ENCODE peak calls at places on chromosomes 1 and 21, in seven cellular contexts. E is CD8-positive, alpha-beta T cell; V is mucosa of descending colon; J is psoas muscle; A is foreskin fibroblast; F is fibroblast of lung; D is brain microvascular endothelial cell. Q is an unnamed sample.
A peak's percentile ranks its signal among the peaks of the same experiment; 100 is the strongest.

GRCh38 chr1:116382321-116382720 is 9.3 kb downstream of the ATP1A1 start:
- DNase-seq in E (no peak), V (no peak), J (no peak), A (no peak), F (no peak), D (no peak), Q (no peak)

GRCh38 chr1:184958554-184959353 is 15.6 kb downstream of the NIBAN1 start:
- DNase-seq in E (no peak), V (no peak), J (no peak), A (no peak), F (peak; percentile 60), D (no peak), Q (no peak)

GRCh38 chr1:1437033-1437903 is 1.8 kb downstream of the VWA1 start:
- DNase-seq in E (no peak), V (no peak), J (no peak), A (no peak), F (no peak), D (no peak), Q (no peak)

GRCh38 chr1:89843279-89844121 is 22.7 kb downstream of the LRRC8D start:
- DNase-seq in E (peak; percentile 55), V (peak; percentile 78), J (peak; percentile 73), A (peak; percentile 89), F (peak; percentile 67), D (peak; percentile 54), Q (no peak)

GRCh38 chr21:30924171-30924680 is 42.8 kb upstream of the KRTAP11-1 start:
- DNase-seq in E (no peak), V (no peak), J (no peak), A (no peak), F (no peak), D (no peak), Q (no peak)

GRCh38 chr1:101288491-101288944 is 51.7 kb downstream of the S1PR1 start:
- DNase-seq in E (peak; percentile 39), V (peak; percentile 89), J (peak; percentile 27), A (peak; percentile 94), F (peak; percentile 91), D (peak; percentile 95), Q (peak; percentile 60)

GRCh38 chr1:81478217-81478616 is 322.5 kb upstream of the ADGRL2 start:
- DNase-seq in E (no peak), V (no peak), J (no peak), A (peak; percentile 24), F (peak; percentile 53), D (no peak), Q (no peak)

GRCh38 chr1:205294914-205295310 is 26.6 kb downstream of the NUAK2 start:
- DNase-seq in E (no peak), V (no peak), J (no peak), A (no peak), F (no peak), D (no peak), Q (no peak)

GRCh38 chr1:63321061-63321787 is 1.1 kb upstream of the FOXD3 start:
- DNase-seq in E (no peak), V (no peak), J (no peak), A (peak; percentile 19), F (peak; percentile 11), D (no peak), Q (no peak)

GRCh38 chr1:162033445-162033844 is 9.8 kb upstream of the OLFML2B start:
- DNase-seq in E (no peak), V (no peak), J (peak; percentile 42), A (no peak), F (no peak), D (no peak), Q (no peak)

GRCh38 chr21:15408089-15408488 is 321.7 kb upstream of the USP25 start:
- DNase-seq in E (no peak), V (no peak), J (no peak), A (no peak), F (no peak), D (no peak), Q (no peak)

GRCh38 chr1:241518447-241519307 is 878 bp downstream of the FH start:
- DNase-seq in E (no peak), V (peak; percentile 21), J (no peak), A (peak; percentile 46), F (peak; percentile 27), D (peak; percentile 18), Q (no peak)

GRCh38 chr1:23481026-23481597 is 2.9 kb downstream of the ASAP3 start:
- DNase-seq in E (no peak), V (no peak), J (no peak), A (no peak), F (no peak), D (no peak), Q (no peak)

GRCh38 chr1:23484253-23485001 is 448 bp upstream of the ASAP3 start:
- DNase-seq in E (peak; percentile 84), V (peak; percentile 95), J (peak; percentile 96), A (peak; percentile 94), F (peak; percentile 94), D (peak; percentile 75), Q (peak; percentile 62)

GRCh38 chr1:23480187-23481025 is 3.6 kb downstream of the ASAP3 start:
- DNase-seq in E (no peak), V (no peak), J (no peak), A (no peak), F (no peak), D (no peak), Q (no peak)

GRCh38 chr1:23483327-23484252 is at the start of gene ASAP3:
- DNase-seq in E (no peak), V (peak; percentile 46), J (peak; percentile 62), A (peak; percentile 58), F (peak; percentile 53), D (no peak), Q (no peak)

DNA sequence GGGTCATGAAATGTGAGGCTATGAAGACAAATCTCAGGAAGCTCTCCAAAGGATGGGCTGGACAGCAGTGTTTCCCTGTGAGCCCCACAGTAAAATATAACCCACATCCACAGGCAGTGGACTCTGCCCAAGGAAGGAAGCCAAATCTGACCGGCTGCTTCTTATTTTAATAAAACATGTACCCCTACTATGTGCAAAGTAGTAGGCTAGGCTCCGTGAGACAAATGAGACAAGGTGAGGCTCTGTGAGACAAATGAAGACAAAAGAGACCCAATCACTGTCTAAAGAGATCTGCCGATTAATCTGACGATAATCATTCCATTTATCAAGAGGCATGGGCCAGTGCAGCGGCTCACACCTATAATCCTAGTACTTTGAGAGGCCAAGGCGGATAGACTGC is 2.1 kb downstream of the ASAP3 start:
- DNase-seq in E (no peak), V (no peak), J (no peak), A (no peak), F (no peak), D (no peak), Q (no peak)
- H3K4me3 ChIP-seq in E (no peak overlapping the region), V (no peak overlapping the region), J (no peak overlapping the region), A (no peak overlapping the region), F (no peak overlapping the region), D (no peak overlapping the region), Q (no peak overlapping the region)

DNA sequence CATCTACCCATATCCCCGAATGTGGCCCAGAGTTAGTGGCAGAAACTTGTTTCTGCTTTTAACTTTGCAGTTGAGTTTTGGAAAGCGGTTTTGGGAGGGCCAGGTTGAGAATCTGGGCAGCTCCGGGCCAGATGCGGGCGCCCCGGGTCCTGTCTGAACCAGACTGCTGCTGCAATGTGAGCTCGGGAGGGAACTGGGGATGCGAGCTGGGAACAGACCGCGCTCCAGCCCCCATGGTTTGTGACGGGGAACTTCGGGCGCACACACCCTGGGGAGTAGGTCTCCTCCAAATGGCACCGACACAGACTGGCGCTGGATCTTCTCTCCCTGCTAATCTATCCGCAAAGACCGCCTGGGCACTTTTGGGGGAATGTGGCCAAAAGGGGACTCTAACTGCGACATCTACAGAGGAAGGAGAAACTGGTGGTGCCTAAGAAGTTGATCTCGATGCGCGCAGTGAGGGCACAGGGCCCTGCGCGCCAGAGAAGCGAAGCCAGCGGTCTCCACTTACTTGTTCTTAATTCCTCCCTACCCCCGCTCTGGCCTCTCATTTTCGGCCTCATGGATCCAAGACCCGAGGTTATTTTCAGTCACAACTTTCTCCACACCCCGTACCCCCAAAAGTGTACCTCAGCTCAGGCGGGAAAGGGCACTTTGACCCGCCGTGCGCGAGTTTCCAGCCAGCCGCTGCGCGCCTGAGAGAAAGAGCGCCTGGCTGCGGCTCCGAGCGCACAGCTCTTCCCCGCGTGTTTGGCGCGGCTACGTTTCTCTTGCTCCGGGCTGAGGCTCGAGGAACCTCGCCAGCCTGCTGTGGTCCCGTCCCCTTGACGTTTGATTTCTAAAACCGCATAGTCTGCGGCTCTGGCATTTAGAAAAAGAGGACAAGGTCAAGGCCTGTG is 411.0 kb upstream of the ESRRG start:
- DNase-seq in E (no peak), V (no peak), J (no peak), A (peak; percentile 36), F (peak; percentile 53), D (no peak), Q (no peak)
- H3K4me3 ChIP-seq in E (no peak overlapping the region), V (no peak overlapping the region), J (peak overlapping the region; percentile 67), A (peak overlapping the region; percentile 51), F (no peak overlapping the region), D (peak overlapping the region; percentile 47), Q (no peak overlapping the region)

GRCh38 chr1:209569445-209570207 is 13.9 kb upstream of the CAMK1G start:
- DNase-seq in E (peak; percentile 44), V (peak; percentile 95), J (peak; percentile 54), A (peak; percentile 89), F (peak; percentile 80), D (peak; percentile 72), Q (no peak)
- H3K4me3 ChIP-seq in E (no peak overlapping the region), V (no peak overlapping the region), J (peak overlapping the region; percentile 10), A (peak overlapping the region; percentile 7), F (no peak overlapping the region), D (no peak overlapping the region), Q (no peak overlapping the region)

DNA sequence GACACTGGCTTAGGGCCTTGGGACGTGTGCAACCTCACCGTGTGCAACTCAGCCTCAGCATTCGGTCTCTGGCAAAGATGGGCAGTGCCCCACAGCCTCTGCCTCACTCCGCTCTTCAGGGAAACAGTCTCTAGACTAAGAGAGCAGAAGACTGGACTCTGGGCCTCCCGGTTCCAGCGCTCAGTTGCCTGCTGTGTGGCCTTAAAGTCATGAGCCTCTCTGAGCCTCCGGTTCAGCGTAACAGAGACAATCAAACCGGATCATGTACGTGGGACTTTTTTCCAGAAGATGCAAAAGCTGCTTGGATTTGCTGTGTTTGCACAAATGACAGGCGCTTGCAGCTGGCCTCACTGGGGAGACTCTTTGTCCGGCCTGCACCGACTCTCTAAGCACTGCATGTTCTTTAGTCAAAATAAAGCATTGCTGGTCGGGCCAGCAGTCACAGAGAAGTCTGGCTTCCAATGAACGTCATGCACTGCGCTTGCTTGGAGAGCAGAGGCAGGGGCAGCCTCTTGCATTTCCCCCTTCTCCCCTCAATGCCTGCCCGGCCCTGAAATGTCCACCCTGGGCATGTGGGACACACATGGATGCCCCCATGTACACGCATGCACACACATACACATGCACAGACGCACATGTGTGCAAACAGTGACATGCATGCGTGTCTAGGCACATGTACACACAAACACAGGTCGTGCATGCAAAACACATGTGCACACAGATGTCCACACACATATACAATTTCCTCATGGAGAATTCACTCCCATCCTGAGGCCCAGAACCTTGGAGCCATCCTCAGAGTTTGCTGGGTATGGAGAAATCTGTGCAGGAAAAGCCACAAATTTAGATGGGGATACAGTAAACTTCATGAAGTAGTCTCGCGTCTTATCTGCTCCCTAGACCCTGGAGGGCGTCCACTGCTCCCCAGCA is 152.4 kb downstream of the PRDM16 start:
- DNase-seq in E (no peak), V (peak; percentile 16), J (no peak), A (no peak), F (no peak), D (no peak), Q (no peak)
- H3K4me3 ChIP-seq in E (no peak overlapping the region), V (no peak overlapping the region), J (no peak overlapping the region), A (no peak overlapping the region), F (no peak overlapping the region), D (no peak overlapping the region), Q (no peak overlapping the region)

GRCh38 chr1:9792156-9793042 is 31.4 kb downstream of the CLSTN1 start:
- DNase-seq in E (no peak), V (no peak), J (no peak), A (peak; percentile 56), F (peak; percentile 24), D (no peak), Q (no peak)
- H3K4me3 ChIP-seq in E (no peak overlapping the region), V (no peak overlapping the region), J (peak overlapping the region; percentile 5), A (no peak overlapping the region), F (no peak overlapping the region), D (no peak overlapping the region), Q (no peak overlapping the region)

Q was measured in BJ.